ENCODE peak calls at places on chromosome 20, in seven cellular contexts. One of them, this sample, is unnamed.

GRCh38 chr20:48679603-48680002 is 148.2 kb downstream of the PREX1 start:
- DNase-seq in uterus: no peak
- DNase-seq in body of pancreas: no peak
- DNase-seq in Peyer's patch: peak
- DNase-seq in suprapubic skin: no peak
- DNase-seq in ovary: no peak
- DNase-seq in transverse colon: peak
- DNase-seq in this sample: no peak

GRCh38 chr20:48651960-48652359 is 175.8 kb downstream of the PREX1 start:
- DNase-seq in uterus: no peak
- DNase-seq in ovary: no peak
- DNase-seq in suprapubic skin: no peak
- DNase-seq in transverse colon: no peak
- DNase-seq in Peyer's patch: no peak
- DNase-seq in body of pancreas: no peak
- DNase-seq in this sample: no peak

GRCh38 chr20:58722877-58723627 is 30.5 kb downstream of the NPEPL1 start:
- DNase-seq in ovary: no peak
- DNase-seq in suprapubic skin: peak
- DNase-seq in Peyer's patch: peak
- DNase-seq in body of pancreas: no peak
- DNase-seq in uterus: peak
- DNase-seq in transverse colon: no peak
- DNase-seq in this sample: peak

GRCh38 chr20:22949710-22950109 is 85.4 kb upstream of the SSTR4 start:
- DNase-seq in body of pancreas: no peak
- DNase-seq in transverse colon: no peak
- DNase-seq in uterus: no peak
- DNase-seq in Peyer's patch: no peak
- DNase-seq in ovary: no peak
- DNase-seq in suprapubic skin: no peak
- DNase-seq in this sample: no peak

GRCh38 chr20:63150391-63150898 is 65.5 kb downstream of the YTHDF1 start:
- DNase-seq in uterus: no peak
- DNase-seq in transverse colon: no peak
- DNase-seq in ovary: no peak
- DNase-seq in body of pancreas: no peak
- DNase-seq in Peyer's patch: no peak
- DNase-seq in suprapubic skin: no peak
- DNase-seq in this sample: no peak

GRCh38 chr20:431012-431904 is 23.2 kb downstream of the RBCK1 start:
- DNase-seq in Peyer's patch: peak
- DNase-seq in ovary: no peak
- DNase-seq in suprapubic skin: no peak
- DNase-seq in uterus: no peak
- DNase-seq in body of pancreas: peak
- DNase-seq in transverse colon: peak
- DNase-seq in this sample: no peak

GRCh38 chr20:10863337-10864060 is 189.7 kb upstream of the JAG1 start:
- DNase-seq in uterus: peak
- DNase-seq in body of pancreas: peak
- DNase-seq in transverse colon: no peak
- DNase-seq in ovary: no peak
- DNase-seq in suprapubic skin: no peak
- DNase-seq in Peyer's patch: no peak
- DNase-seq in this sample: no peak

GRCh38 chr20:23753589-23753988 is 2.9 kb upstream of the CST1 start:
- DNase-seq in uterus: no peak
- DNase-seq in body of pancreas: no peak
- DNase-seq in transverse colon: no peak
- DNase-seq in ovary: no peak
- DNase-seq in suprapubic skin: no peak
- DNase-seq in Peyer's patch: no peak
- DNase-seq in this sample: no peak

GRCh38 chr20:41480054-41480770 is 113.6 kb upstream of the EMILIN3 start:
- DNase-seq in uterus: no peak
- DNase-seq in Peyer's patch: no peak
- DNase-seq in transverse colon: no peak
- DNase-seq in ovary: no peak
- DNase-seq in suprapubic skin: no peak
- DNase-seq in body of pancreas: no peak
- DNase-seq in this sample: no peak

GRCh38 chr20:20430066-20430465 is 62.2 kb downstream of the INSM1 start:
- DNase-seq in suprapubic skin: no peak
- DNase-seq in ovary: no peak
- DNase-seq in uterus: no peak
- DNase-seq in Peyer's patch: no peak
- DNase-seq in body of pancreas: no peak
- DNase-seq in transverse colon: no peak
- DNase-seq in this sample: no peak

GRCh38 chr20:48599748-48600469 is 227.9 kb downstream of the PREX1 start:
- DNase-seq in ovary: no peak
- DNase-seq in transverse colon: peak
- DNase-seq in suprapubic skin: peak
- DNase-seq in body of pancreas: no peak
- DNase-seq in uterus: no peak
- DNase-seq in Peyer's patch: peak
- DNase-seq in this sample: peak

GRCh38 chr20:52192296-52193007 is 873 bp upstream of the ZFP64 start:
- DNase-seq in suprapubic skin: no peak
- DNase-seq in ovary: no peak
- DNase-seq in transverse colon: no peak
- DNase-seq in body of pancreas: peak
- DNase-seq in uterus: peak
- DNase-seq in Peyer's patch: peak
- DNase-seq in this sample: no peak

GRCh38 chr20:52193133-52193532 is 1.6 kb upstream of the ZFP64 start:
- DNase-seq in uterus: no peak
- DNase-seq in body of pancreas: no peak
- DNase-seq in Peyer's patch: no peak
- DNase-seq in suprapubic skin: no peak
- DNase-seq in transverse colon: no peak
- DNase-seq in ovary: no peak
- DNase-seq in this sample: no peak

GRCh38 chr20:52191436-52192295 is at the start of gene ZFP64:
- DNase-seq in transverse colon: peak
- DNase-seq in uterus: peak
- DNase-seq in ovary: peak
- DNase-seq in suprapubic skin: peak
- DNase-seq in body of pancreas: peak
- DNase-seq in Peyer's patch: peak
- DNase-seq in this sample: peak

GRCh38 chr20:52191132-52191435 is 495 bp downstream of the ZFP64 start:
- DNase-seq in uterus: no peak
- DNase-seq in transverse colon: no peak
- DNase-seq in body of pancreas: no peak
- DNase-seq in suprapubic skin: no peak
- DNase-seq in Peyer's patch: no peak
- DNase-seq in ovary: no peak
- DNase-seq in this sample: peak

DNA sequence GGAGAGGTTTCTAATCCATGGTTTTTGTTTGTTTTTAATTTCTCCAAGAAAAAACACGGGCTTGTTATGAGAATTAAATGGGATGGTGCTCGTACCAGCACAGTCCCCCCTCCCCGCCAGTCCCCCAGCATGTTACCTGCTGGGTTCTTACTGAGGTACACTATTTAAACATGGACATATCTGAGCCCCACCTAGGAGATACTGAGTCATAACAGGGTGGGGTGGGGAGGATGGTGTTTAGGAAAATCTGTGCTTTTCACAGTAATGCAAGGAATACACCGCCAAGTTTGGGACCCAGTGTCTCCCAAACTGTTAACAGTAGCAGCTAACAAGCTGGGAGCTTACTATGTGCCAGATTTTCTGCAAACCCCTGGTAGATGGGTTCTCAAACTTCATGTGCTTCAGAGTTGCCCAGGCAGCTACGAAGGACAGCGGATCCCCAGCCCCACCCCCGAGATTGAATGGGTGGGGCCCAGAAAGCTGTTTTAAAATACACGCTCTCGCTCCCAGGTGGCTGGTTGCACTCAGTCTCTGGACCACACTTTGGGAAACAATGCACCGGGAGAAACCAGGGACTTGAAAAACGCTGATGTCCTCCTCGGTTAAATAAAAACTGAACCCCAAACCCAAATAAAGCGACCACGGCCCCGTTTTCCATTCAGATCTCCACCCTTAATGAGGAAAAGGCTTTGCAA is 995 bp downstream of the ZFP64 start:
- DNase-seq in transverse colon: peak
- DNase-seq in suprapubic skin: no peak
- DNase-seq in body of pancreas: peak
- DNase-seq in ovary: peak
- DNase-seq in uterus: peak
- DNase-seq in Peyer's patch: peak
- DNase-seq in this sample: peak
- TF ChIP-seq POLR2A in transverse colon: no peak
- TF ChIP-seq POLR2A in suprapubic skin: no peak
- TF ChIP-seq POLR2A in body of pancreas: no peak
- TF ChIP-seq POLR2A in ovary: no peak
- TF ChIP-seq POLR2A in uterus: no peak
- TF ChIP-seq POLR2A in Peyer's patch: no peak
- TF ChIP-seq POLR2A in this sample: no peak

DNA sequence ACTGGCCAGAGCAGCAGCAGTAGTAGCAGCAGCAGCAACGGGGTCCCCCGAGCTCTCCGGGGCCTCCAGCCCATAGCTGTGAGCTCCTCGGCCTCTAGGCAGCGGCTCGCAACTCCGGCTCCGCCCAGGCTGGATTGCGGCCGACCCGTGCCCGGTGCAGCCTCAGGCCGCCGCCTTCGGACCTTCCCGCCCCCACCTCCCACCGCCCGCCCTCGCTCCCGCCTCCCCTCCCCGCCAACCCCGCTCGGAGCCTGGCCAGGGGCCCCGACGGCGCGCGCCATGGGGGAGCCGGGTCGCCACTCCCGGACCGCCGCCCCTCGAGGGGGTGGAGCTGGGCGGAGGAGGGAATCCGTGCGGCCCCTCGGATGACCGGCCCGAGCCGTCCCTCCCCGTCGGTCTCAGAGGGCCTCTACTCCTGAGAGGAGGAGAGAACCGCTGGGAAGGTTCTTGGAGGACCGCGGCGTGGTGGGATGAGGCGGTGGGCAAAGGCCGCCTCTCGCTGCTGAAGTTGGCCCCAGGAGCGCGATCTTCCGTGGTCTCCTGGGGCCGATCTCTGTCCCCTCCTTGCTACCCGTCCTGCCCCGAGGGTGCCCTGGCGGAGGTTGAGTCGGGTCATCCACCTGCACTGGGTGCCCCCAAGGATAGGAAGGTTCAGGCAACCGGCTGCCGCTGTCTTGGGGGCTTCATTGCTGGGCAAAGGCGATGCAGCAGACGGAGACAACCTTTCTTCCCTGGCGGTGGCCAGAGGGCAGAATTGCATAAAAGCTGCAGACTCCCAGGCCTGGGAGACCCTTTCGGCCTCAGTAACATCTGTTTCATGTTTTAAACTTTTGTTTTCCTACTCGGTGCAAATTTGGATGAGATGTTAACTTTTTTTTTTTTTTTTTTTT is at the start of gene ADAM33:
- DNase-seq in Peyer's patch: no peak
- DNase-seq in suprapubic skin: no peak
- DNase-seq in ovary: peak
- DNase-seq in transverse colon: peak
- DNase-seq in body of pancreas: no peak
- DNase-seq in uterus: peak
- DNase-seq in this sample: no peak
- H3K4me3 ChIP-seq in Peyer's patch: peak
- H3K4me3 ChIP-seq in suprapubic skin: peak
- H3K4me3 ChIP-seq in ovary: peak
- H3K4me3 ChIP-seq in transverse colon: peak
- H3K4me3 ChIP-seq in body of pancreas: no peak
- H3K4me3 ChIP-seq in uterus: peak
- H3K4me3 ChIP-seq in this sample: peak

GRCh38 chr20:62141397-62142251 is 1.6 kb downstream of the PSMA7 start:
- DNase-seq in Peyer's patch: peak
- DNase-seq in body of pancreas: peak
- DNase-seq in suprapubic skin: no peak
- DNase-seq in ovary: no peak
- DNase-seq in uterus: no peak
- DNase-seq in transverse colon: no peak
- DNase-seq in this sample: no peak
- TF ChIP-seq CTCF in Peyer's patch: peak
- TF ChIP-seq CTCF in body of pancreas: no peak
- TF ChIP-seq CTCF in suprapubic skin: no peak
- TF ChIP-seq CTCF in ovary: no peak
- TF ChIP-seq CTCF in uterus: no peak
- TF ChIP-seq CTCF in transverse colon: no peak
- TF ChIP-seq CTCF in this sample: no peak

GRCh38 chr20:32053648-32054047 is 1.6 kb downstream of the HCK start:
- DNase-seq in ovary: no peak
- DNase-seq in uterus: no peak
- DNase-seq in body of pancreas: no peak
- DNase-seq in transverse colon: no peak
- DNase-seq in Peyer's patch: no peak
- DNase-seq in suprapubic skin: no peak
- DNase-seq in this sample: no peak

GRCh38 chr20:32052792-32053362 is 835 bp downstream of the HCK start:
- DNase-seq in body of pancreas: peak
- DNase-seq in suprapubic skin: peak
- DNase-seq in uterus: no peak
- DNase-seq in transverse colon: peak
- DNase-seq in Peyer's patch: peak
- DNase-seq in ovary: no peak
- DNase-seq in this sample: peak

GRCh38 chr20:32051720-32052089 is 337 bp upstream of the HCK start:
- DNase-seq in uterus: no peak
- DNase-seq in transverse colon: no peak
- DNase-seq in Peyer's patch: no peak
- DNase-seq in body of pancreas: no peak
- DNase-seq in ovary: no peak
- DNase-seq in suprapubic skin: no peak
- DNase-seq in this sample: no peak

GRCh38 chr20:32050851-32051556 is 1.0 kb upstream of the HCK start:
- DNase-seq in suprapubic skin: no peak
- DNase-seq in body of pancreas: peak
- DNase-seq in uterus: no peak
- DNase-seq in transverse colon: peak
- DNase-seq in Peyer's patch: peak
- DNase-seq in ovary: no peak
- DNase-seq in this sample: peak

DNA sequence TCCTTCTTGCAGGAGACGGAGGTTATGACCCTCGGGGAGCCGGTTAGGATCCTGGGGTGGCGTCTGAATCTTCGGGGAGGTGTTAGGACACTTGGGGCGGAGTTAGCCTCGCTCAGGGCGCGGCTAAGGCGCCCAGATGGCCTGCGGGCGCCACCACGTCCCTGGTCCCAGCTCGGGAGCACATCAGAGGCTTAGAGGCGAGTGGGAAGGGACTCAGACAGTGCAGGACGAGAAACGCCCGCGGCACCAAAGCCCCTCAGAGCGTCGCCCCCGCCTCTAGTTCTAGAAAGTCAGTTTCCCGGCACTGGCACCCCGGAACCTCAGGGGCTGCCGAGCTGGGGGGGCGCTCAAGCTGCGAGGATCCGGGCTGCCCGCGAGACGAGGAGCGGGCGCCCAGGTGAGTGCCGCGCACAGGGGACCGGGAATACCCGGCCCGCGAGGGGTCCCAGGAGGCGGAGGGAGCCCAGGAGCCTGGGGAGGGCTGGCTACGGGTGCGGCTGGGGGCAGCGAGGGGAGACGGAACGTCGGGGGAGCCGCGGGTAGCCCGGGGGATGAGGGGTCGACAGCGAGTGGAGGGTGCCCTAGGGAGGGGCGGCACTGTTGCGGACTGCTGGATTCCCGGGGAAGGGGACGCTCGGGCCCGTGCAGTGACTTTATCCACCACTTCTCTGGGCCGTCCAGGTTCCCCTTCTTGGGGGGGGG is at the start of gene HCK:
- DNase-seq in ovary: no peak
- DNase-seq in Peyer's patch: peak
- DNase-seq in suprapubic skin: no peak
- DNase-seq in transverse colon: peak
- DNase-seq in uterus: no peak
- DNase-seq in body of pancreas: peak
- DNase-seq in this sample: peak
- TF ChIP-seq POLR2A in ovary: no peak
- TF ChIP-seq POLR2A in Peyer's patch: no peak
- TF ChIP-seq POLR2A in suprapubic skin: peak
- TF ChIP-seq POLR2A in transverse colon: peak
- TF ChIP-seq POLR2A in uterus: no peak
- TF ChIP-seq POLR2A in body of pancreas: peak
- TF ChIP-seq POLR2A in this sample: no peak

This sample was measured in lower leg skin.